ENCODE peak calls at places on chromosomes 13 and 19, in five cellular contexts. J is A549, U is IMR-90, Q is GM12878, G is HepG2. Z is an unnamed sample.

GRCh38 chr19:55640577-55641375 is at the start of gene ZNF580:
- DNase-seq in J (peak; percentile 88), U (peak; percentile 78), Q (no peak), G (peak; percentile 40), Z (peak; percentile 87)

GRCh38 chr19:58181902-58182576 is 822 bp upstream of the ZNF274 start:
- DNase-seq in J (peak; percentile 41), U (no peak), Q (no peak), G (peak; percentile 71), Z (peak; percentile 67)

GRCh38 chr19:2678043-2678671 is 24.3 kb downstream of the GNG7 start:
- DNase-seq in J (no peak), U (no peak), Q (no peak), G (no peak), Z (no peak)

GRCh38 chr19:49679832-49680472 is 2.9 kb downstream of the PRMT1 start:
- DNase-seq in J (no peak), U (no peak), Q (no peak), G (no peak), Z (no peak)

GRCh38 chr19:47363758-47364529 is 14.8 kb downstream of the DHX34 start:
- DNase-seq in J (no peak), U (peak; percentile 65), Q (no peak), G (no peak), Z (no peak)

GRCh38 chr19:1318678-1319471 is 33.2 kb downstream of the EFNA2 start:
- DNase-seq in J (no peak), U (no peak), Q (no peak), G (no peak), Z (no peak)

GRCh38 chr19:13404236-13404635 is 102.0 kb downstream of the CACNA1A start:
- DNase-seq in J (no peak), U (no peak), Q (no peak), G (no peak), Z (no peak)

GRCh38 chr19:36266375-36266961 is 51.6 kb downstream of the ZNF146 start:
- DNase-seq in J (no peak), U (no peak), Q (no peak), G (no peak), Z (peak; percentile 87)

GRCh38 chr13:48476674-48477073 is 56.2 kb downstream of the RCBTB2 start:
- DNase-seq in J (no peak), U (no peak), Q (no peak), G (no peak), Z (no peak)

GRCh38 chr19:1055886-1056620 is 10.9 kb upstream of the ARHGAP45 start:
- DNase-seq in J (no peak), U (no peak), Q (no peak), G (no peak), Z (no peak)

GRCh38 chr19:3478409-3479176 is 1.7 kb downstream of the SMIM24 start:
- DNase-seq in J (no peak), U (no peak), Q (no peak), G (no peak), Z (no peak)

GRCh38 chr19:6610934-6611370 is 20.0 kb upstream of the CD70 start:
- DNase-seq in J (no peak), U (peak; percentile 49), Q (no peak), G (no peak), Z (no peak)

GRCh38 chr13:44698076-44698475 is 121.9 kb upstream of the TSC22D1 start:
- DNase-seq in J (no peak), U (no peak), Q (no peak), G (no peak), Z (no peak)

GRCh38 chr13:52405767-52406494 is at the start of gene THSD1:
- DNase-seq in J (peak; percentile 40), U (peak; percentile 41), Q (no peak), G (no peak), Z (no peak)

GRCh38 chr19:10007811-10008211 is 2.5 kb downstream of the COL5A3 start:
- DNase-seq in J (no peak), U (peak; percentile 80), Q (no peak), G (no peak), Z (no peak)

GRCh38 chr19:10009269-10009665 is 1.0 kb downstream of the COL5A3 start:
- DNase-seq in J (no peak), U (peak; percentile 92), Q (no peak), G (no peak), Z (peak; percentile 64)

GRCh38 chr19:10010247-10010691 is at the start of gene COL5A3:
- DNase-seq in J (no peak), U (peak; percentile 58), Q (no peak), G (no peak), Z (peak; percentile 39)

GRCh38 chr19:10010939-10011338 is 635 bp upstream of the COL5A3 start:
- DNase-seq in J (no peak), U (no peak), Q (no peak), G (no peak), Z (no peak)

DNA sequence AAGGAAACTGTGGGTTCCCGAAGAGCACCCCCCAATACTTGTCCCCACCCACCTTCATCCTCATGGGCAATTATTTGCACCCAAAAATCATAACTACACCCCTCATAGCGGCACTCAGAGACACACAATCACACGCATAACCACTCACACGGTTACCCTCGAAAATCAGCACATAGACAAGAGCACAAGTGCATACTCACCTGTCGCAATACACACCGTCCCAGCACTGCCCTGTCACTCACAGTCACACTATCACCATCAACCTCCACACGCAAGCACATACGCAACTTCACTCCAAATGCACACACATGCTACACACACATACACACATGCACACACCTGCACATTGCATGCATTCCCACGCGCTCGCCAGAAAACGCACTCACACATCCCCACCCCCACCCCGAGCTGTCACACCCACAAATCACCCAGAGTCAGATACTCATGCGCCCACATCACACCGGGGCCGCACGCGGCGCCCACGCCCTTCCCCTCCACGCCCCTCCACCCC is 535 bp downstream of the COL5A3 start:
- DNase-seq in J (no peak), U (no peak), Q (no peak), G (no peak), Z (no peak)
- H3K4me3 ChIP-seq in J (peak overlapping the region; percentile 41), U (peak overlapping the region; percentile 17), Q (no peak overlapping the region), G (no peak overlapping the region), Z (no peak overlapping the region)

GRCh38 chr13:62088155-62088554 is 672.5 kb upstream of the PCDH20 start:
- DNase-seq in J (no peak), U (no peak), Q (no peak), G (no peak), Z (no peak)
- TF ChIP-seq BHLHE40 in J (no peak), U (no peak), Q (no peak), G (no peak), Z (no peak)

GRCh38 chr19:21513651-21514050 is 8.2 kb downstream of the ZNF429 start:
- DNase-seq in J (no peak), U (no peak), Q (no peak), G (no peak), Z (no peak)

GRCh38 chr19:21519488-21519887 is 14.1 kb downstream of the ZNF429 start:
- DNase-seq in J (no peak), U (no peak), Q (no peak), G (no peak), Z (no peak)
- H3K4me3 ChIP-seq in J (no peak overlapping the region), U (no peak overlapping the region), Q (no peak overlapping the region), G (no peak overlapping the region), Z (no peak overlapping the region)

GRCh38 chr13:31638577-31638976 is 100.7 kb upstream of the RXFP2 start:
- DNase-seq in J (no peak), U (peak; percentile 65), Q (no peak), G (no peak), Z (no peak)

DNA sequence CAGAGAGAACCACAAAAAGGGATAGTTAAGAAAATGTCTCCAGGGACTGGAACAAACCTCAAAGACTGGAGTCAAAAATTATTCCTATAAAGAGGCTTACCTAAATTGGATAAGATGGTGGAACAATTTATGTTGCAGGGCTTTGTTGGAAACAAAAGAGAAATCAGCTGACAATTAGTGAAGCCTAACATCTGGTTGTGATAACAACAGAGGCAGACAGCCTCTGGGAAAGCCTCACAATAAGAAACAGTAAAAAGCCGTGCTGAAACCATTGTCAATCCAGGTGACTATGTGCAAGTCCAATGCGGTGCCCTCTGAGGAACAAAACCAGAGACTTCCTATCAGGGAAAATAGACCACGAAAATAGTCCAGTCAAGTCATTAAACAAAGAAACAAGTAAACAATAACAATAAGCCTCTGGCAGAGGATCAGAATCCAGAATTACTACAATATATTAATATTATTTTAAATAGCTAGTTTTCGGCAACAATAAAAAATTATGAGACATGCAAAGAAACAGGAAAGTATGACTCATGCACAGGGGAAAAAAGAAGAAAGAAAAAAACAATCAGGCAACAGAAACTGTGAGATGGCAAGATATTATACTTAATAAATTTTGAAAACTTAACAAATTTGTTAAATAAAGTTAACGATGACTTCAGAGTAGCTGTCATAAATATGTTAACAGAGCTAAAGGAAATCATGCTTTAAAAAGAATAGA is 99.7 kb upstream of the RXFP2 start:
- DNase-seq in J (no peak), U (peak; percentile 7), Q (no peak), G (no peak), Z (no peak)
- TF ChIP-seq BHLHE40 in J (no peak), U (no peak), Q (no peak), G (no peak), Z (no peak)

GRCh38 chr19:38648789-38649304 is 1.4 kb downstream of the ACTN4 start:
- DNase-seq in J (no peak), U (no peak), Q (no peak), G (no peak), Z (no peak)

GRCh38 chr19:38649305-38650179 is 2.1 kb downstream of the ACTN4 start:
- DNase-seq in J (peak; percentile 89), U (no peak), Q (no peak), G (peak; percentile 94), Z (no peak)

GRCh38 chr19:38650180-38650775 is 2.8 kb downstream of the ACTN4 start:
- DNase-seq in J (no peak), U (no peak), Q (no peak), G (no peak), Z (peak; percentile 48)

GRCh38 chr19:38653028-38653571 is 5.7 kb downstream of the ACTN4 start:
- DNase-seq in J (no peak), U (peak; percentile 51), Q (no peak), G (peak; percentile 85), Z (no peak)

GRCh38 chr19:38650911-38651584 is 3.6 kb downstream of the ACTN4 start:
- DNase-seq in J (no peak), U (peak; percentile 60), Q (no peak), G (no peak), Z (no peak)
- H3K4me3 ChIP-seq in J (peak overlapping the region; percentile 85), U (no peak overlapping the region), Q (peak overlapping the region; percentile 41), G (peak overlapping the region; percentile 100), Z (peak overlapping the region; percentile 99)

Z was measured in K562.